ENCODE peak calls at places on chromosomes 6 and 20, in nine cellular contexts. One of them, this sample, is unnamed.

GRCh38 chr6:56838016-56838555 is 116.8 kb upstream of the BEND6 start:
- DNase-seq in fibroblast of pulmonary artery: no peak
- DNase-seq in uterus: no peak
- DNase-seq in GM06990: no peak
- DNase-seq in heart left ventricle: no peak
- DNase-seq in mucosa of descending colon: no peak
- DNase-seq in astrocyte of the spinal cord: no peak
- DNase-seq in activated B cell treated with CpG ODN at 0.5 μM for 24 hours: no peak
- DNase-seq in fibroblast of the aortic adventitia: no peak
- DNase-seq in this sample: no peak

GRCh38 chr6:38973178-38974057 is 75.2 kb upstream of the GLP1R start:
- DNase-seq in astrocyte of the spinal cord: peak
- DNase-seq in uterus: no peak
- DNase-seq in fibroblast of pulmonary artery: peak
- DNase-seq in fibroblast of the aortic adventitia: peak
- DNase-seq in GM06990: peak
- DNase-seq in activated B cell treated with CpG ODN at 0.5 μM for 24 hours: no peak
- DNase-seq in mucosa of descending colon: no peak
- DNase-seq in heart left ventricle: no peak
- DNase-seq in this sample: no peak

GRCh38 chr6:138115877-138116660 is 8.8 kb upstream of the PERP start:
- DNase-seq in fibroblast of pulmonary artery: peak
- DNase-seq in activated B cell treated with CpG ODN at 0.5 μM for 24 hours: no peak
- DNase-seq in astrocyte of the spinal cord: peak
- DNase-seq in heart left ventricle: peak
- DNase-seq in GM06990: peak
- DNase-seq in fibroblast of the aortic adventitia: peak
- DNase-seq in mucosa of descending colon: no peak
- DNase-seq in uterus: peak
- DNase-seq in this sample: no peak

GRCh38 chr6:14335071-14335470 is 217.5 kb downstream of the CD83 start:
- DNase-seq in activated B cell treated with CpG ODN at 0.5 μM for 24 hours: no peak
- DNase-seq in astrocyte of the spinal cord: no peak
- DNase-seq in uterus: no peak
- DNase-seq in GM06990: no peak
- DNase-seq in heart left ventricle: no peak
- DNase-seq in mucosa of descending colon: no peak
- DNase-seq in fibroblast of pulmonary artery: no peak
- DNase-seq in fibroblast of the aortic adventitia: no peak
- DNase-seq in this sample: no peak

GRCh38 chr20:46027245-46027853 is 1.7 kb upstream of the SLC12A5 start:
- DNase-seq in astrocyte of the spinal cord: peak
- DNase-seq in uterus: no peak
- DNase-seq in activated B cell treated with CpG ODN at 0.5 μM for 24 hours: no peak
- DNase-seq in fibroblast of the aortic adventitia: peak
- DNase-seq in heart left ventricle: peak
- DNase-seq in mucosa of descending colon: no peak
- DNase-seq in GM06990: no peak
- DNase-seq in fibroblast of pulmonary artery: peak
- DNase-seq in this sample: peak

GRCh38 chr6:33049323-33049722 is 24.1 kb downstream of the HLA-DPA1 start:
- DNase-seq in astrocyte of the spinal cord: no peak
- DNase-seq in fibroblast of the aortic adventitia: no peak
- DNase-seq in fibroblast of pulmonary artery: no peak
- DNase-seq in heart left ventricle: no peak
- DNase-seq in activated B cell treated with CpG ODN at 0.5 μM for 24 hours: no peak
- DNase-seq in uterus: no peak
- DNase-seq in mucosa of descending colon: no peak
- DNase-seq in GM06990: no peak
- DNase-seq in this sample: no peak

GRCh38 chr6:64084201-64084663 is 448.6 kb downstream of the PHF3 start:
- DNase-seq in mucosa of descending colon: no peak
- DNase-seq in fibroblast of pulmonary artery: no peak
- DNase-seq in activated B cell treated with CpG ODN at 0.5 μM for 24 hours: no peak
- DNase-seq in astrocyte of the spinal cord: no peak
- DNase-seq in fibroblast of the aortic adventitia: no peak
- DNase-seq in uterus: no peak
- DNase-seq in GM06990: no peak
- DNase-seq in heart left ventricle: no peak
- DNase-seq in this sample: no peak

GRCh38 chr6:37822851-37823682 is 3.5 kb downstream of the ZFAND3 start:
- DNase-seq in heart left ventricle: no peak
- DNase-seq in fibroblast of the aortic adventitia: peak
- DNase-seq in uterus: no peak
- DNase-seq in mucosa of descending colon: peak
- DNase-seq in activated B cell treated with CpG ODN at 0.5 μM for 24 hours: no peak
- DNase-seq in astrocyte of the spinal cord: peak
- DNase-seq in fibroblast of pulmonary artery: peak
- DNase-seq in GM06990: no peak
- DNase-seq in this sample: no peak

GRCh38 chr6:164243949-164244348 is 829.4 kb downstream of the QKI start:
- DNase-seq in fibroblast of pulmonary artery: no peak
- DNase-seq in GM06990: no peak
- DNase-seq in mucosa of descending colon: no peak
- DNase-seq in uterus: no peak
- DNase-seq in astrocyte of the spinal cord: no peak
- DNase-seq in fibroblast of the aortic adventitia: no peak
- DNase-seq in heart left ventricle: no peak
- DNase-seq in activated B cell treated with CpG ODN at 0.5 μM for 24 hours: no peak
- DNase-seq in this sample: no peak

GRCh38 chr6:33976425-33977360 is 169.2 kb downstream of the GRM4 start:
- DNase-seq in GM06990: no peak
- DNase-seq in fibroblast of pulmonary artery: no peak
- DNase-seq in heart left ventricle: no peak
- DNase-seq in mucosa of descending colon: peak
- DNase-seq in fibroblast of the aortic adventitia: no peak
- DNase-seq in astrocyte of the spinal cord: no peak
- DNase-seq in uterus: no peak
- DNase-seq in activated B cell treated with CpG ODN at 0.5 μM for 24 hours: no peak
- DNase-seq in this sample: no peak

GRCh38 chr20:8854566-8854965 is 214.3 kb upstream of the PLCB4 start:
- DNase-seq in uterus: peak
- DNase-seq in mucosa of descending colon: peak
- DNase-seq in GM06990: no peak
- DNase-seq in fibroblast of the aortic adventitia: peak
- DNase-seq in astrocyte of the spinal cord: peak
- DNase-seq in heart left ventricle: peak
- DNase-seq in activated B cell treated with CpG ODN at 0.5 μM for 24 hours: no peak
- DNase-seq in fibroblast of pulmonary artery: peak
- DNase-seq in this sample: no peak

GRCh38 chr6:38078671-38079070 is 259.1 kb downstream of the ZFAND3 start:
- DNase-seq in astrocyte of the spinal cord: no peak
- DNase-seq in fibroblast of pulmonary artery: no peak
- DNase-seq in heart left ventricle: no peak
- DNase-seq in mucosa of descending colon: no peak
- DNase-seq in uterus: no peak
- DNase-seq in activated B cell treated with CpG ODN at 0.5 μM for 24 hours: no peak
- DNase-seq in fibroblast of the aortic adventitia: no peak
- DNase-seq in GM06990: no peak
- DNase-seq in this sample: no peak

GRCh38 chr20:23875606-23876237 is 3.8 kb downstream of the CST5 start:
- DNase-seq in heart left ventricle: no peak
- DNase-seq in GM06990: no peak
- DNase-seq in fibroblast of the aortic adventitia: no peak
- DNase-seq in astrocyte of the spinal cord: no peak
- DNase-seq in fibroblast of pulmonary artery: no peak
- DNase-seq in activated B cell treated with CpG ODN at 0.5 μM for 24 hours: no peak
- DNase-seq in mucosa of descending colon: no peak
- DNase-seq in uterus: no peak
- DNase-seq in this sample: no peak

GRCh38 chr6:68633654-68634502 is 1.2 kb upstream of the ADGRB3 start:
- DNase-seq in mucosa of descending colon: no peak
- DNase-seq in uterus: no peak
- DNase-seq in GM06990: no peak
- DNase-seq in activated B cell treated with CpG ODN at 0.5 μM for 24 hours: no peak
- DNase-seq in fibroblast of pulmonary artery: no peak
- DNase-seq in astrocyte of the spinal cord: no peak
- DNase-seq in heart left ventricle: no peak
- DNase-seq in fibroblast of the aortic adventitia: no peak
- DNase-seq in this sample: no peak

DNA sequence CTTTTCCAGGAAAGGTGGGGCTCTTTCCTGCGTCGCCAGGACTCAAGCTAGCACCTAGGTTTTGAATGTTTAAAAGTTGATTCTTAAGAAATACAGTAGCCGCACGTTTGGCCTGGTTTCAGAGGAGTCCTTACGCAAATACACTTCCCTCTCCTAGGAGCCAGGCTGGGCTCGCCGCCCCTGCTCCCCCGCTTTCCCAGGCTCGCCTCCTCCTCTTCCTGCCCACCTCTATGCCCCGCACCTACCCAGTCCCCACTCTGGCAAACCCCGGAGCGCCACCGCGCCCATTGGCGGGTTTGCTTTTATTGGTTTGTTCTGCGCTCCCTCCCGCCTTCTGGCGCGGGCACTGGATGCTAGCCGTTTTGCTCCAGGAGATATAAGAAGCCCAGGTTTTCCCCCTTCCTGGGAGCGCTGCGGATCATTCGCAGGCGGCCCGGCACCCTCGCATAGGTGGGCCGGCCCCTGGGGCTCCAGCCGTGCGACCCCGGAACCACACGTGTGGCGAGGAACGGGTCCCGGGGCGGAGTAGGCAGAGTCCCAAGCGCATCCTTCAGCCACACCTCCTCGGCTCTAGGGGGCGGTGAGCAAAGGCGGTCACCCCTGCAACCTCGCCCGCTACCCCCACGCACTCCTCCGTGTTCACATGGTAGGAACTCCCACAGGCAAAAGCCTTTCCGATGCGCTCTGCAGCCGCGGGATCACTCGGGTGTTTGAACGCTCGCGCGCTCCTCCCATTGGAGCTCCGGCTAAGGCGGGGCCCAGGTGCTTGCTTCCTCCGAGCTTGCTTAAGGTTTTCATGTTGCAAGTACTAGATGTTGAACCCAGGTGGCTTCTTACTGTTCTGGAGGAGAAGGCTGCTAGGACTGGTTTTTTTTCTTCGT is 119.0 kb downstream of the RTN4IP1 start:
- DNase-seq in fibroblast of pulmonary artery: peak
- DNase-seq in activated B cell treated with CpG ODN at 0.5 μM for 24 hours: peak
- DNase-seq in fibroblast of the aortic adventitia: peak
- DNase-seq in heart left ventricle: peak
- DNase-seq in mucosa of descending colon: peak
- DNase-seq in uterus: peak
- DNase-seq in GM06990: peak
- DNase-seq in astrocyte of the spinal cord: peak
- DNase-seq in this sample: no peak
- TF ChIP-seq CTCF in fibroblast of pulmonary artery: no peak
- TF ChIP-seq CTCF in activated B cell treated with CpG ODN at 0.5 μM for 24 hours: no peak
- TF ChIP-seq CTCF in fibroblast of the aortic adventitia: no peak
- TF ChIP-seq CTCF in heart left ventricle: no peak
- TF ChIP-seq CTCF in mucosa of descending colon: no peak
- TF ChIP-seq CTCF in uterus: no peak
- TF ChIP-seq CTCF in GM06990: peak
- TF ChIP-seq CTCF in astrocyte of the spinal cord: peak
- TF ChIP-seq CTCF in this sample: peak

DNA sequence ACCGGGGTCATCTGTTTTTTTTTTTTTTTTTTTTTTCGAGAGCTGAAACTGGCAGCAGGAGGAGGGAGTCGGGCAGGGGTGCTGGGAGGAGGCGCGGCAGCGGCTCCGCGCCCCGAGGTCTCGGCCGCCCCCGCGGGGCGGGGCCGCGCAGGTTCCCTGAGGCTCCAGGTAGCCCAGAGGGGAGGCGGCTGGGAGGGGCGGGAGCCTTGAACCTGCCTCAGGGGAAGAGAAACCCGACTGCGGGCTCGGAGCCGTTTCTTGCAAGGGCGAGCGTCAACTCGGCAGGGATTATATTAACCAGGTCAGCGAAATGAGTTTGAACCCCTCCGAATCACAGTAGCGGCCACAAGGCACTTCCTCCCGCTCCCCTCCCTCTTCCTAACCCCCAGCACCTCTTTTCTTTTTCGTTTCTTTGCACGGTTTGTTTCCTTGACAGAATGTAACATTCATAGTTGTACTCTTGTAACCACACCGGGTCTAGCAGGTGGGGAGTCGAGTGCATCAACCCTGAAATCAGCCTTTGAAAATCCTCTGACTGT is 2.0 kb downstream of the MYB start:
- DNase-seq in fibroblast of pulmonary artery: no peak
- DNase-seq in fibroblast of the aortic adventitia: no peak
- DNase-seq in uterus: no peak
- DNase-seq in astrocyte of the spinal cord: no peak
- DNase-seq in heart left ventricle: peak
- DNase-seq in mucosa of descending colon: peak
- DNase-seq in GM06990: peak
- DNase-seq in activated B cell treated with CpG ODN at 0.5 μM for 24 hours: peak
- DNase-seq in this sample: peak
- TF ChIP-seq CTCF in fibroblast of pulmonary artery: no peak
- TF ChIP-seq CTCF in fibroblast of the aortic adventitia: no peak
- TF ChIP-seq CTCF in uterus: no peak
- TF ChIP-seq CTCF in astrocyte of the spinal cord: no peak
- TF ChIP-seq CTCF in heart left ventricle: no peak
- TF ChIP-seq CTCF in mucosa of descending colon: no peak
- TF ChIP-seq CTCF in GM06990: no peak
- TF ChIP-seq CTCF in activated B cell treated with CpG ODN at 0.5 μM for 24 hours: no peak
- TF ChIP-seq CTCF in this sample: peak

GRCh38 chr6:90631046-90631445 is 44.2 kb upstream of the MAP3K7 start:
- DNase-seq in mucosa of descending colon: no peak
- DNase-seq in fibroblast of pulmonary artery: no peak
- DNase-seq in astrocyte of the spinal cord: no peak
- DNase-seq in fibroblast of the aortic adventitia: no peak
- DNase-seq in GM06990: no peak
- DNase-seq in uterus: no peak
- DNase-seq in heart left ventricle: no peak
- DNase-seq in activated B cell treated with CpG ODN at 0.5 μM for 24 hours: no peak
- DNase-seq in this sample: no peak
- TF ChIP-seq CTCF in mucosa of descending colon: no peak
- TF ChIP-seq CTCF in fibroblast of pulmonary artery: no peak
- TF ChIP-seq CTCF in astrocyte of the spinal cord: no peak
- TF ChIP-seq CTCF in fibroblast of the aortic adventitia: no peak
- TF ChIP-seq CTCF in GM06990: no peak
- TF ChIP-seq CTCF in uterus: no peak
- TF ChIP-seq CTCF in heart left ventricle: no peak
- TF ChIP-seq CTCF in activated B cell treated with CpG ODN at 0.5 μM for 24 hours: no peak
- TF ChIP-seq CTCF in this sample: no peak

GRCh38 chr6:166408936-166409755 is 26.4 kb upstream of the MPC1 start:
- DNase-seq in fibroblast of pulmonary artery: no peak
- DNase-seq in uterus: no peak
- DNase-seq in fibroblast of the aortic adventitia: no peak
- DNase-seq in activated B cell treated with CpG ODN at 0.5 μM for 24 hours: no peak
- DNase-seq in heart left ventricle: no peak
- DNase-seq in astrocyte of the spinal cord: no peak
- DNase-seq in GM06990: no peak
- DNase-seq in mucosa of descending colon: no peak
- DNase-seq in this sample: no peak

GRCh38 chr6:166410426-166410935 is 27.7 kb upstream of the MPC1 start:
- DNase-seq in activated B cell treated with CpG ODN at 0.5 μM for 24 hours: no peak
- DNase-seq in fibroblast of pulmonary artery: no peak
- DNase-seq in fibroblast of the aortic adventitia: no peak
- DNase-seq in astrocyte of the spinal cord: no peak
- DNase-seq in GM06990: no peak
- DNase-seq in heart left ventricle: no peak
- DNase-seq in uterus: no peak
- DNase-seq in mucosa of descending colon: no peak
- DNase-seq in this sample: no peak

GRCh38 chr6:166405416-166405815 is 22.7 kb upstream of the MPC1 start:
- DNase-seq in fibroblast of pulmonary artery: no peak
- DNase-seq in GM06990: no peak
- DNase-seq in mucosa of descending colon: no peak
- DNase-seq in heart left ventricle: no peak
- DNase-seq in activated B cell treated with CpG ODN at 0.5 μM for 24 hours: no peak
- DNase-seq in astrocyte of the spinal cord: no peak
- DNase-seq in uterus: no peak
- DNase-seq in fibroblast of the aortic adventitia: no peak
- DNase-seq in this sample: no peak

GRCh38 chr6:166402582-166403277 is 20.0 kb upstream of the MPC1 start:
- DNase-seq in activated B cell treated with CpG ODN at 0.5 μM for 24 hours: no peak
- DNase-seq in astrocyte of the spinal cord: no peak
- DNase-seq in uterus: no peak
- DNase-seq in mucosa of descending colon: no peak
- DNase-seq in heart left ventricle: no peak
- DNase-seq in GM06990: no peak
- DNase-seq in fibroblast of pulmonary artery: peak
- DNase-seq in fibroblast of the aortic adventitia: peak
- DNase-seq in this sample: no peak

GRCh38 chr6:166406197-166406596 is 23.5 kb upstream of the MPC1 start:
- DNase-seq in activated B cell treated with CpG ODN at 0.5 μM for 24 hours: no peak
- DNase-seq in mucosa of descending colon: no peak
- DNase-seq in fibroblast of the aortic adventitia: no peak
- DNase-seq in GM06990: no peak
- DNase-seq in heart left ventricle: no peak
- DNase-seq in fibroblast of pulmonary artery: no peak
- DNase-seq in astrocyte of the spinal cord: no peak
- DNase-seq in uterus: no peak
- DNase-seq in this sample: no peak
- TF ChIP-seq CTCF in activated B cell treated with CpG ODN at 0.5 μM for 24 hours: no peak
- TF ChIP-seq CTCF in mucosa of descending colon: no peak
- TF ChIP-seq CTCF in fibroblast of the aortic adventitia: no peak
- TF ChIP-seq CTCF in GM06990: no peak
- TF ChIP-seq CTCF in heart left ventricle: no peak
- TF ChIP-seq CTCF in fibroblast of pulmonary artery: no peak
- TF ChIP-seq CTCF in astrocyte of the spinal cord: no peak
- TF ChIP-seq CTCF in uterus: no peak
- TF ChIP-seq CTCF in this sample: no peak